ENCODE peak calls at places on chromosomes 16 and 17, in seven cellular contexts. J is stomach, P is GM12891, A is uterus, O is A549, G is esophagus squamous epithelium, B is breast epithelium. H is an unnamed sample.

GRCh38 chr17:45131616-45132301 is 556 bp downstream of the PLCD3 start:
- DNase-seq in A (peak; percentile 67), B (no peak), O (peak; percentile 61), P (no peak), G (no peak), J (peak; percentile 48), H (no peak)

GRCh38 chr17:50703162-50703561 is 4.6 kb downstream of the ANKRD40 start:
- DNase-seq in P (no peak), O (no peak), A (no peak), B (no peak), G (no peak), J (no peak), H (no peak)

GRCh38 chr17:40345161-40346034 is 19.1 kb downstream of the GJD3 start:
- DNase-seq in P (no peak), B (no peak), A (peak; percentile 74), O (peak; percentile 72), G (no peak), J (peak; percentile 70), H (peak; percentile 73)

GRCh38 chr17:76935331-76935730 is 67.1 kb downstream of the MGAT5B start:
- DNase-seq in J (no peak), O (no peak), P (no peak), G (no peak), B (no peak), A (no peak), H (no peak)

GRCh38 chr16:68995011-68995504 is 110.4 kb upstream of the HAS3 start:
- DNase-seq in G (no peak), A (no peak), O (peak; percentile 84), J (no peak), P (no peak), B (no peak), H (no peak)

GRCh38 chr17:1455291-1455747 is 713 bp downstream of the CRK start:
- DNase-seq in P (no peak), B (peak; percentile 71), G (no peak), J (peak; percentile 62), A (peak; percentile 57), O (peak; percentile 84), H (no peak)

GRCh38 chr16:72001180-72001890 is 1.1 kb upstream of the PKD1L3 start:
- DNase-seq in P (no peak), O (no peak), J (no peak), G (no peak), B (no peak), A (no peak), H (no peak)

GRCh38 chr16:17471745-17472075 is 950 bp upstream of the XYLT1 start:
- DNase-seq in G (no peak), O (no peak), J (no peak), B (no peak), A (no peak), P (no peak), H (no peak)

GRCh38 chr16:79050063-79050462 is 550.5 kb downstream of the MAF start:
- DNase-seq in O (no peak), G (no peak), A (no peak), B (no peak), P (no peak), J (no peak), H (no peak)

GRCh38 chr16:56424791-56425438 is 430 bp downstream of the AMFR start:
- DNase-seq in J (no peak), A (peak; percentile 46), B (no peak), P (peak; percentile 14), G (no peak), O (no peak), H (peak; percentile 14)

GRCh38 chr17:6365187-6365943 is 69.6 kb downstream of the AIPL1 start:
- DNase-seq in P (no peak), B (no peak), A (no peak), O (peak; percentile 75), G (no peak), J (no peak), H (peak; percentile 16)

GRCh38 chr17:74335529-74336062 is 9.6 kb downstream of the KIF19 start:
- DNase-seq in O (no peak), G (no peak), B (no peak), P (no peak), A (no peak), J (no peak), H (no peak)

GRCh38 chr16:79286646-79287423 is 313.7 kb downstream of the MAF start:
- DNase-seq in O (no peak), G (no peak), A (peak; percentile 27), P (peak; percentile 40), J (peak; percentile 49), B (no peak), H (no peak)

GRCh38 chr16:30185141-30185682 is 1.8 kb downstream of the CORO1A start:
- DNase-seq in O (no peak), P (peak; percentile 21), B (no peak), G (no peak), J (no peak), A (peak; percentile 18), H (no peak)

GRCh38 chr16:24163935-24164334 is 92.2 kb upstream of the CACNG3 start:
- DNase-seq in P (no peak), A (no peak), O (no peak), G (no peak), J (no peak), B (no peak), H (no peak)

GRCh38 chr17:49225554-49226236 is 4.9 kb downstream of the PHOSPHO1 start:
- DNase-seq in J (no peak), A (no peak), O (no peak), B (no peak), P (no peak), G (no peak), H (no peak)

GRCh38 chr17:49229076-49229804 is 1.3 kb downstream of the PHOSPHO1 start:
- DNase-seq in O (no peak), G (no peak), J (no peak), A (no peak), B (no peak), P (no peak), H (no peak)

GRCh38 chr17:49227436-49228261 is 2.9 kb downstream of the PHOSPHO1 start:
- DNase-seq in B (no peak), O (peak; percentile 80), G (no peak), J (peak; percentile 82), P (peak; percentile 54), A (peak; percentile 62), H (peak; percentile 86)

GRCh38 chr17:49224997-49225337 is 5.6 kb downstream of the PHOSPHO1 start:
- DNase-seq in P (no peak), O (no peak), B (no peak), G (no peak), A (no peak), J (no peak), H (no peak)

DNA sequence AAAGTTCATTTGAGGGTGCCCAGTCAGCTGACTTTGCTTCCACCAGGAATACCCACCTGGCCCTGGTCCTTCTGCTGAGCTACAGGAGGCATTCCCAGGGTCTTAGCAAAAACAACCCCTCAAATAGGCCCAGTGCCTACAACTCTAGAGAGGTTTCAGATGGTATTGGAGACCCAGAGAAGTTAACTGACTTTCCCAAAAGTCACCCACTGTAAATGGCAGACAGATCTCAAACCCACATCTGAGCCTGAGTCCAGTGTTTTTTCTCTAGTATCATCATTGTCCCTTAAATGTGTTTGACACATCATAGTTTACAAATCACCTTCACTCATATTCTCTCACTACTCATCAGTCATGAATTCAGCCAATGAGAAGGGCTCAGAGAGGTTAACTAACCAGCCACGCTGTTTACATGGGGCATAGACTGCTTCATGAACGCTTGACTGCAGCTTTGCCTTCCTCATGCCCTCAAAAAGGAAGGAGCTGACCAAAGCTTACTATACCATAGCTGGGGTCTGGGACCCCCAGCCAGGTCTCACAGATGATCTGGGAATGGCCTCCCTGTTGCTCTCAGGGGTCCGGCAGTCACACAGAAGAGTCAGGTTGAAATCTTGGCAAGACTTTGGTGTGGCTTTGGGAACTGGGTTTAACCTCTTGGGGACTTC is 3.7 kb downstream of the PHOSPHO1 start:
- DNase-seq in G (no peak), J (no peak), O (no peak), P (no peak), B (no peak), A (no peak), H (no peak)
- TF ChIP-seq POLR2A in G (no peak), J (no peak), O (no peak), P (no peak), B (no peak), A (no peak), H (no peak)

DNA sequence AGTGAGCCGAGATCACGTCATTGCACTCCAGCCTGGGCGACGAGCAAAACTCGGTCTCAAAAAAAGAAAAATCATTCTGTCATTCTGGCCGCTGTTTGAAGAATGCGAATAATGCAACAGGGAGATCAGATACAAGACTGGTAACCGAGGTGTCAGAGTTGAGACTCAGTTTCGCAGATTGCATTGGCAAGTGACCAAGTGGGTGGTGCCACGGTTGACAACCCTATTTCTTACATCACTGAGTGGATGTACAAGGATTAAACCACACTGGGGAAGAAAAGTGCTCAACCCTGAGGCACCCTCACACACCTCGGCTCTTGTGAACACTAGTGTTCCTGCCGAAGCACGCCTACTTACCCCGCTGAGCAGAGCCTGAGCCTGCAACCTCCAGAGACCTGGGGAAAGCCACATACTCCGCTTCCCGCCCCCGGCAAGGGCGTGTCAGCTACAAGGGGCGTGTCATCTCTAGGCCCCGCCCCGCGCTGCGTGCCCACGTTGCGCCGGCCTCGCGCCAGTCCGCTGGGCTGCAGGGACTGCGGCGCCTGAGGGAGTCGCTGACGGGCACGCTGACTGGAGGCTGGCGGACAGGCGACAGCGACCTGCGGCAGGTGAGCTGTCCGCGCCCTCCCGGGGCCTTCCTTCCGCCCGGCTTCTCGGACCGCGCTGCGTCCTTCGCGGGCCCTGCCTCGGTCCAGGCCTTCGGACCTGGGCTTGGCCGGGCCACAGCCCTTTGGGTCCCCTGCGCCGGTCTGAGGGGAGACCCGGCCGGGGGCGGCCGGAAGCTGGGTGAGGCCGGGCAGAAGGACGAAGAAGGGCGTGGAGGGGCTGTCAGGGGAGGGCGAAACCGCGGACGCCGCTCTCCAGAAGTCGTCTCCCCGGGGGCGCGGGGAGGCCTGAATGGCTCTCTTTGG is at the start of gene HMOX2:
- DNase-seq in A (peak; percentile 95), B (peak; percentile 93), P (peak; percentile 93), O (peak; percentile 95), G (peak; percentile 52), J (peak; percentile 97), H (peak; percentile 94)
- TF ChIP-seq POLR2A in A (peak; percentile 85), B (no peak), P (peak; percentile 91), O (peak; percentile 96), G (peak; percentile 97), J (peak; percentile 42), H (peak; percentile 97)

DNA sequence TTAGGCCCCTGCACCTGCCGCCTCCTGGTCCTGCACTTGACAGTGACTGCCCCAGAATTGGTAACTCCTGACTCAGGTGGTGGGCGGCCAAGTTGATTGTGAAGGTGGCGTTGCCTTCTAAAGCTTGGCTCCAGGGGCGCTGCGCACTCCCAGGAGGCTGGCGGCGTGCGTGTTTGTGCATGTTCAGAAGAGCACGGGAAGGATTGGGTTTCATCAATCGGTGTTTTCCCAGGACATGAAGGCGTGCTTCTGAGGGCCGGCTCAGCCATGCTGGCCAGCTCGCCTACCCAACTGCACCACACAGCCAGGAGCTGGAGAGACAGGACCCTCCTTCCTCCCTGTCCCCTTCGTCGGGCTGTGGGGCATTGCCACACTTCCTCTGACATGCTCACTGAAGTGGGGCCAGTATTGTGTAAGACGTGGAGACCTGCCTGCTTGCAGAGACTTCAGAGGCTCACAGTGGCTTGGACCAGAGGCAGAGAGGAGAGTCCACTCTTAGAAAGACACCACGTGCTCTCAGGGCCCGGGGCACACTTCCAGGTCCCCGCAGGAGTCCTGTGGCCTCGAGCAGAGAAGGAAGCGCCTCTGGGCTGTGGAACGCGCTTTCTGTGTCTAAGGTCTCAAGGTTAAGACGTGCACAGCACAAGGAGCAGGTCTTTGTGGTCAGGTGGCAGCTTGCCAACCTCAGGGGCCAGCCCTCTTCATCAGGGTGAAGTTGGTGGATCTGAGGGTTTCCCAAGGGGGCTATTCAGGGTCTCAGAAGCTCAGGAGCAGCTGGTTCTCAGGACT is 2.8 kb downstream of the RAB40C start:
- DNase-seq in J (peak; percentile 73), B (no peak), G (no peak), A (no peak), O (no peak), P (no peak), H (no peak)
- TF ChIP-seq POLR2A in J (no peak), B (no peak), G (no peak), A (no peak), O (no peak), P (no peak), H (no peak)

GRCh38 chr16:67429799-67430503 is 970 bp upstream of the HSD11B2 start:
- DNase-seq in O (no peak), P (no peak), B (no peak), A (no peak), J (no peak), G (no peak), H (no peak)
- TF ChIP-seq POLR2A in O (no peak), P (no peak), B (no peak), A (no peak), J (no peak), G (no peak), H (no peak)

H was measured in H54.